ENCODE peak calls at places on chromosome 15, in ten cellular contexts. X is DND-41; C is sciatic nerve; K is stimulated activated naive B cell treated with anti-CD40 and anti-IgM and Interleukin-4, amounts not matched to agents 10 μg/mL and 1 μg/mL and 100 μg/mL, for 72 hours; M is activated CD4-positive, CD25-positive, alpha-beta regulatory T cell treated with anti-CD3 and anti-CD28 coated beads, Interleukin-2, amount 50 U/mL, for 24 hours; D is lower lobe of right lung; W is Panc1; E is right cardiac atrium; I is HCT116; Z is activated naive CD8-positive, alpha-beta T cell treated with anti-CD3 and anti-CD28 coated beads, Interleukin-2, amount 50 U/mL, for 24 hours. O is an unnamed sample.

GRCh38 chr15:73483053-73483452 is 40.1 kb downstream of the REC114 start:
- ATAC-seq in M (no peak), D (no peak), E (no peak), I (no peak), X (no peak), C (no peak), K (no peak), Z (no peak), W (no peak), O (no peak)

GRCh38 chr15:63892794-63893441 is 59.2 kb upstream of the HERC1 start:
- ATAC-seq in C (peak), D (peak), I (no peak), Z (peak), X (peak), M (peak), W (no peak), K (peak), E (no peak), O (no peak)

GRCh38 chr15:34314491-34314890 is 23.1 kb downstream of the SLC12A6 start:
- ATAC-seq in M (no peak), C (no peak), D (no peak), X (no peak), W (no peak), K (no peak), E (no peak), Z (no peak), I (no peak), O (no peak)

GRCh38 chr15:100245496-100245838 is 96.3 kb downstream of the ADAMTS17 start:
- ATAC-seq in D (no peak), I (no peak), Z (no peak), E (no peak), W (no peak), M (no peak), K (no peak), C (no peak), X (no peak), O (no peak)

GRCh38 chr15:63530762-63531299 is 26.4 kb downstream of the USP3 start:
- ATAC-seq in W (no peak), M (no peak), I (no peak), X (no peak), C (no peak), K (peak), Z (peak), E (no peak), D (peak), O (no peak)

GRCh38 chr15:67613708-67614107 is 71.2 kb downstream of the MAP2K5 start:
- ATAC-seq in K (no peak), C (no peak), E (no peak), D (no peak), X (no peak), W (no peak), M (no peak), Z (no peak), I (peak), O (no peak)

GRCh38 chr15:33044598-33044997 is 149.9 kb downstream of the FMN1 start:
- ATAC-seq in M (no peak), D (no peak), C (no peak), W (no peak), E (no peak), Z (no peak), K (no peak), I (no peak), X (no peak), O (no peak)

GRCh38 chr15:31326729-31327673 is at the start of gene KLF13:
- ATAC-seq in W (peak), I (peak), K (peak), Z (peak), M (peak), D (peak), C (peak), X (peak), E (peak), O (peak)

GRCh38 chr15:93458567-93458966 is 369.6 kb upstream of the RGMA start:
- ATAC-seq in C (peak), X (no peak), D (no peak), Z (no peak), M (no peak), E (no peak), I (no peak), K (no peak), W (no peak), O (no peak)

GRCh38 chr15:57373251-57373881 is 2.9 kb upstream of the CGNL1 start:
- ATAC-seq in M (no peak), X (no peak), E (no peak), K (no peak), I (no peak), C (no peak), W (no peak), D (no peak), Z (no peak), O (no peak)

GRCh38 chr15:43249699-43250203 is 17.0 kb downstream of the TGM5 start:
- ATAC-seq in X (no peak), D (no peak), K (peak), E (no peak), W (no peak), C (no peak), I (no peak), Z (peak), M (no peak), O (no peak)